ENCODE peak calls at places on chromosome 12, in seven cellular contexts. M is fibroblast of lung, X is tibial artery, U is ovary, C is Caco-2, F is AG04450, E is PC-3. V is an unnamed sample. For H3K27me3, the result is how much of the 10 kb centered on the place peaks cover.

GRCh38 chr12:5633102-5633501 is 201.2 kb downstream of the NTF3 start:
- DNase-seq in C (no peak), M (no peak), E (no peak), X (no peak), U (no peak), F (no peak), V (no peak)

GRCh38 chr12:23895792-23896218 is 53.7 kb downstream of the SOX5 start:
- DNase-seq in M (peak), E (no peak), F (no peak), U (no peak), C (no peak), X (no peak), V (no peak)

GRCh38 chr12:21413369-21414277 is 23.8 kb upstream of the PYROXD1 start:
- DNase-seq in M (peak), U (no peak), E (no peak), X (no peak), C (peak), F (no peak), V (no peak)

GRCh38 chr12:104359216-104359615 is 55.7 kb downstream of the EID3 start:
- DNase-seq in U (no peak), M (no peak), E (no peak), C (no peak), F (no peak), X (no peak), V (no peak)

GRCh38 chr12:17618831-17619230 is 471.2 kb downstream of the RERGL start:
- DNase-seq in E (no peak), M (no peak), U (no peak), X (no peak), F (no peak), C (no peak), V (no peak)

GRCh38 chr12:87253157-87253556 is 776.0 kb downstream of the C12orf50 start:
- DNase-seq in C (no peak), M (peak), U (no peak), E (peak), F (no peak), X (no peak), V (no peak)

GRCh38 chr12:12720052-12720451 is 2.9 kb downstream of the CDKN1B start:
- DNase-seq in E (peak), C (no peak), X (no peak), M (peak), U (no peak), F (no peak), V (no peak)

GRCh38 chr12:106205208-106206069 is 42.4 kb downstream of the CKAP4 start:
- DNase-seq in E (peak), X (no peak), C (no peak), F (no peak), M (no peak), U (no peak), V (no peak)

GRCh38 chr12:3257411-3257810 is 180.2 kb downstream of the TSPAN9 start:
- DNase-seq in E (no peak), C (no peak), M (no peak), F (no peak), X (no peak), U (no peak), V (no peak)

GRCh38 chr12:120529641-120530314 is 820 bp upstream of the COQ5 start:
- DNase-seq in X (no peak), U (no peak), F (no peak), C (peak), E (peak), M (peak), V (no peak)

GRCh38 chr12:113471619-113472171 is at the start of gene LHX5:
- DNase-seq in X (no peak), E (no peak), M (no peak), U (no peak), F (no peak), C (no peak), V (no peak)
- H3K27me3 ChIP-seq in X (half or more), E (half or more), M (half or more), U (under half), F (half or more), C (under half), V (under half)

GRCh38 chr12:89421093-89421835 is 69.0 kb upstream of the DUSP6 start:
- DNase-seq in F (no peak), X (no peak), C (no peak), U (no peak), M (no peak), E (no peak), V (no peak)
- TF ChIP-seq CTCF in F (no peak), X (no peak), C (peak), U (no peak), M (no peak), E (peak), V (no peak)

DNA sequence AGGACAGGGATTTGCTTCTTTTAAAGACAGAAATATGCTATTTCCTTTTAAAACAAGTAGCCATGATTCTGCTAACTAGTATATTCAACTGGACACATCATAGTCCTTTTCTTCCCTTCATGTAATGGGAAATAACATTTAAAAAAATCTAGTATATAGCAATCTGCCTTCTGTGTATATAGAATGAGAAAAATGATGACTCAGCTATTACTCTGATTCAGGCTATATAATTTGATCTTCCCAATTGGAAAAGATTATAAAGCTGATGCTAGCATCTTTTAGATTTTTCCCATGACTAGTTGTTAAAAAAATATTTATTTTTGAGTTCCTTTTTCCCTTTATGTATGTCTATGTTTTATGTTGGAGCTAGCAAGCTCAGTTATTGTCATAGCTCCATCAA is 86.9 kb downstream of the ACSS3 start:
- DNase-seq in U (no peak), F (no peak), E (no peak), X (no peak), C (no peak), M (no peak), V (no peak)
- H3K27me3 ChIP-seq in U (under half), F (under half), E (under half), X (under half), C (under half), M (under half), V (under half)

GRCh38 chr12:96091833-96092232 is 56.4 kb upstream of the LTA4H start:
- DNase-seq in E (peak), M (no peak), C (no peak), X (no peak), U (no peak), F (no peak), V (no peak)
- TF ChIP-seq CTCF in E (peak), M (no peak), C (peak), X (no peak), U (no peak), F (no peak), V (no peak)